ENCODE peak calls at places on chromosomes 5 and 9, in seven cellular contexts. S is HepG2, Z is IMR-90, B is SK-N-SH, J is H1, P is GM12878, E is K562. C is an unnamed sample.

GRCh38 chr9:101631892-101632291 is 37.1 kb upstream of the PPP3R2 start:
- DNase-seq in E (no peak), P (no peak), S (no peak), J (no peak), Z (no peak), B (no peak), C (no peak)

GRCh38 chr5:132394681-132395259 is 25.3 kb downstream of the SLC22A5 start:
- DNase-seq in J (no peak), S (no peak), B (no peak), E (no peak), P (no peak), Z (no peak), C (no peak)

GRCh38 chr9:97504381-97505216 is 3.1 kb downstream of the TMOD1 start:
- DNase-seq in E (peak), B (peak), Z (peak), S (no peak), J (peak), P (no peak), C (no peak)

GRCh38 chr9:108534741-108535140 is 321.0 kb downstream of the ACTL7B start:
- DNase-seq in J (no peak), B (no peak), E (no peak), Z (peak), S (no peak), P (no peak), C (no peak)

GRCh38 chr9:89023788-89024187 is 32.5 kb downstream of the S1PR3 start:
- DNase-seq in J (no peak), S (no peak), P (no peak), B (no peak), E (no peak), Z (peak), C (no peak)

GRCh38 chr5:94313188-94313587 is 305.2 kb downstream of the KIAA0825 start:
- DNase-seq in B (no peak), S (no peak), E (no peak), J (no peak), Z (no peak), P (no peak), C (no peak)

GRCh38 chr9:124219290-124219605 is 38.5 kb upstream of the NEK6 start:
- DNase-seq in E (no peak), P (no peak), Z (no peak), S (no peak), J (no peak), B (no peak), C (no peak)

GRCh38 chr5:132098151-132098594 is 24.6 kb downstream of the CSF2 start:
- DNase-seq in B (no peak), P (peak), J (no peak), E (peak), S (no peak), Z (peak), C (no peak)

GRCh38 chr9:82021198-82021597 is 32.6 kb downstream of the SPATA31D1 start:
- DNase-seq in P (no peak), J (no peak), S (peak), E (no peak), Z (peak), B (no peak), C (peak)

GRCh38 chr9:133928248-133928764 is 63.8 kb downstream of the VAV2 start:
- DNase-seq in B (no peak), S (no peak), J (no peak), E (no peak), P (no peak), Z (no peak), C (no peak)

DNA sequence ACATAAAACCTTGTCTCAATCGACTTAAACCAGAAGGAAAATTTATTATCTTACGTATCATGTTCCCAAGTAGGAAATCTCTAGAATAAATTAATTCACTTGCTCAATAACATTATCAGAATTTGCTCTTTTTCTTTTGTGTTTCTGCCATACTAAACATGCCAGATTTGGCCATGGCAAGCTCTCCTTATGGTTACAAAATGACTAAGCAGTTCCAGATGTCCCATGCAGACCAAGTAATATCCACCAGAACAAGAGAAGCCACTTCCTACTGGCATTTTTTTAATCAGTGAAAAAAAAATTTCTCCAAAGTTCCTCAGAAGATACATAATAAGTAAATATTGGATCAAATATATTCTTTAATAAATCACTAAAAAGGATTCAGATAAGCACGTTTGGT is 25.2 kb upstream of the ADAMTS6 start:
- DNase-seq in J (no peak), E (no peak), Z (peak), P (no peak), S (no peak), B (peak), C (no peak)
- TF ChIP-seq USF2 in J (no peak), E (no peak), Z (no peak), P (no peak), S (no peak), B (no peak), C (no peak)

DNA sequence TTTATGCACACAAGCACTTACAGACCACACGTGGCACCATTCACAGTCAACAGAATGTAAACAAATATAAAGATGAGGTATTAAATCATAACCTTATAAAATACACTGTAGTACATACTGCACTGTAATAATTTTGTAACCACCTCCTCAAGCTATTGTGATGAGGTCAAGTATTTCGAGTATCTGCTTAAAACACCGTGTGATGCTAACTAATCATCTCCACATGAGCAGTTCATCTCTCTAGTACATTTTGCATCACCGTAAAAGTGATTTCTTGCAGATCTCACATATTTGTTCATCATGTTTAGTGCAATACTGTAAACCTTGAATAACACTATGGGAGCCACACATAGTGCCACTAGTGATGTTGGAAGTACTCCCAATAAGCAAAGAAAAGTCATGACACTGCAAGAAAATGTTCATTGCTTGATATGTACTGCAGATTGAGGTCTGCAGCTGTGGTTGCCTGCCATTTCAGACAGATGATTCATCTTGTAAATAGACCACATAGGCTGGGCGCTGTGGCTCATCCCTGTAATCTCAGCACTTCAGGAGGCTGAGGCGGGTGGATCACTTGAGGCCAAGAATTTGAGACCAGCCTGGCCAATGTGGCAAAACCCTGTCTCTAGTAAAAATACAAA is 44.3 kb downstream of the FOXB2 start:
- DNase-seq in B (no peak), E (no peak), J (no peak), P (no peak), S (no peak), Z (peak), C (peak)
- TF ChIP-seq RAD21 in B (no peak), E (no peak), J (no peak), P (no peak), S (no peak), Z (no peak), C (no peak)

GRCh38 chr5:149156435-149157083 is 15.3 kb downstream of the ABLIM3 start:
- DNase-seq in E (no peak), J (no peak), S (no peak), B (no peak), Z (peak), P (no peak), C (no peak)
- TF ChIP-seq USF2 in E (no peak), J (no peak), S (no peak), B (no peak), Z (no peak), P (no peak), C (no peak)

GRCh38 chr5:73039082-73039481 is 81.3 kb upstream of the TMEM171 start:
- DNase-seq in P (no peak), B (no peak), Z (peak), E (peak), S (no peak), J (no peak), C (no peak)
- TF ChIP-seq RAD21 in P (no peak), B (no peak), Z (no peak), E (no peak), S (no peak), J (no peak), C (no peak)

GRCh38 chr9:78122631-78123030 is 91.0 kb upstream of the GNAQ start:
- DNase-seq in J (no peak), S (no peak), Z (no peak), B (no peak), E (no peak), P (no peak), C (no peak)

GRCh38 chr9:78115073-78115472 is 83.5 kb upstream of the GNAQ start:
- DNase-seq in Z (no peak), J (no peak), E (peak), P (no peak), S (peak), B (peak), C (no peak)

GRCh38 chr9:78121488-78121887 is 89.9 kb upstream of the GNAQ start:
- DNase-seq in S (peak), E (peak), Z (peak), P (no peak), J (peak), B (peak), C (peak)

GRCh38 chr9:78114581-78114980 is 83.0 kb upstream of the GNAQ start:
- DNase-seq in E (no peak), S (no peak), Z (no peak), P (no peak), B (no peak), J (no peak), C (no peak)

DNA sequence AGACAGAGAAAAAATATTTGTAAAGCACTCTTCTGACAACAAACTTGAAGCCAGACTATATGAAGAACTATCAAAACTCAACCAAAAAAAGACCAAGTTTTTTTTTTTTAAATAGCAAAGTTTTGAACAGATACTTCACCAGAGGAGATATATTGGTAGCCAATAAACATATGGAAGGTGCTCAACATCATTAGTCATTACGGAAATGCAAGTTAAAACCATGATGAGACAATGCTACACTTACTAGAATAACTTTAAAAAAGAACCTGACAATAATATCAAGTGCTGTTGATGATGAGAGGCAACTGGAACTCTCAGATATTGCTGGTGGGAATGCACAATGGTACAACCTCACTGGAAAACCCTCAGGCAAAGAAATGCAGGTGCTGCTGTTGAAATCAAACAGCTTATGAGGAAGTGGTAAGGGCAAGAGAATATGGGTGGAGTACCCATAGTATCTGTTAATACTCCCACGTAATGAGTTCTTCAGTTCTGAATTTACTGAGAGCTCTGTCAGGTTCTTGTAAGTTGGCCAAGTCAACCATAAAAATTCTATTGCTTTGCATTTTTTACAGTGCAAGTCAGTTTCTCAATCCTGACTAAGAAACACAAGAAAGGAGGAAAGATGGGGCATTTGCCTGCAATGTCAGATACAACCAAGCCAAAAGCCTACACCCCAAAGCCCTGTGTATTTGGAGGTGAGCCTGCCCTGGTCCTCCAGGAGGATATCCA is 87.3 kb upstream of the GNAQ start:
- DNase-seq in P (peak), Z (peak), E (no peak), S (no peak), B (no peak), J (no peak), C (no peak)
- TF ChIP-seq USF2 in P (no peak), Z (no peak), E (no peak), S (no peak), B (no peak), J (no peak), C (no peak)

GRCh38 chr9:69949396-69949795 is 94.3 kb upstream of the MAMDC2 start:
- DNase-seq in J (no peak), B (no peak), E (no peak), S (no peak), Z (peak), P (no peak), C (no peak)

GRCh38 chr9:69946800-69947437 is 96.7 kb upstream of the MAMDC2 start:
- DNase-seq in E (peak), J (no peak), B (no peak), S (peak), P (no peak), Z (peak), C (peak)

GRCh38 chr9:69943146-69943545 is 100.5 kb upstream of the MAMDC2 start:
- DNase-seq in Z (no peak), E (no peak), B (no peak), J (no peak), S (no peak), P (no peak), C (no peak)

GRCh38 chr9:69940668-69941067 is 103.0 kb upstream of the MAMDC2 start:
- DNase-seq in S (no peak), Z (no peak), B (no peak), P (no peak), E (no peak), J (no peak), C (no peak)

DNA sequence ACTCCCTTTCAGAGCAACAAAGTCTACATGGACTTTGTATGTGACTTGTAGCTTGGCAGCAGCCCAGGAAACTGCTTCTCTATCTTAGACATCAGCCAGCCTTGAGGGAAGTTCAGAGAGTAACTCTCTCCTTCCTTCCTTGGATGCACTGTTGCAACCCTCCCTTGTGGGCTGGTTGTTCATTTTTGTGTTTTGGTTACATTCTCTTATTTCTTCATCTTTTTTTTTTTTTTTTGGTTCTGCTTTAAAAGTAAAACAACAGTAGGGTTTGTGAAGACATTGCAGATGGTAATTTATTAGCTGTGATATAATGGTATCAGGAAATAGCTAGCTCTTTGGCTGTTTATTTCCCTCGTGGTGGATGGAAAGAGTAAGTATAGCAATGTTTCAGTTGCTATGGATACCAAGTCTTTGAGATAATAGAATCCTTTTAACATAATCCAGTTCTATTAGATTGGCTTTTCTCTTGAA is 97.9 kb upstream of the MAMDC2 start:
- DNase-seq in S (no peak), Z (peak), J (no peak), E (peak), B (no peak), P (no peak), C (peak)
- TF ChIP-seq RAD21 in S (no peak), Z (no peak), J (no peak), E (no peak), B (no peak), P (no peak), C (no peak)

DNA sequence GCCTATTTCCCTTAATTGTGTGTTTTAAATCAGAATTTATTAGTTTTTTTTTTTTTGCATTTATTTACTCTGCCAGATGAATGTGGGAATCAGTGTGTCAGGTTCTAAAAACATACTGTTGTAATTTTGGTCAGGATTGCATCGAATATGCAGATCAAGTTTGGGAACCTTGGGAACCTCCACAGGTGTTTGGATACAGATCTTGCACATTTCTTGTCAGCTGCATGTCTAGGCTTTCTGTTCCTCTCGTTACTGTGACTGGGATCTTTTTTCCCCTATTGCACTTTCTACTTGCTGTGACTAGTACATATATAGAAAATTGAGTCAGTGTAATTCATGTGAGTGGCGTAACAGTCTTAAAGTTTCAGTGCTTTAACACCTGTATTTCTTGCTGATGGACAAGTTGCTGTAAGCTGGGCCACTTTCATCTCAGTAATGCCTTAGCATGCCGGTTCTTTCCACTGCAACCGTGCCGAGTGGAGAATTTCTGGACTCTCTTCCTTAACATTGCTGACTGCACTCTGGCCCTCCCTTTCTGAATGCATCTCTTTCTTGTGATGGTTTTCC is 112.5 kb downstream of the TENT4A start:
- DNase-seq in E (no peak), P (no peak), S (no peak), Z (no peak), B (no peak), J (peak), C (no peak)
- TF ChIP-seq USF2 in E (no peak), P (no peak), S (no peak), Z (no peak), B (no peak), J (no peak), C (no peak)

DNA sequence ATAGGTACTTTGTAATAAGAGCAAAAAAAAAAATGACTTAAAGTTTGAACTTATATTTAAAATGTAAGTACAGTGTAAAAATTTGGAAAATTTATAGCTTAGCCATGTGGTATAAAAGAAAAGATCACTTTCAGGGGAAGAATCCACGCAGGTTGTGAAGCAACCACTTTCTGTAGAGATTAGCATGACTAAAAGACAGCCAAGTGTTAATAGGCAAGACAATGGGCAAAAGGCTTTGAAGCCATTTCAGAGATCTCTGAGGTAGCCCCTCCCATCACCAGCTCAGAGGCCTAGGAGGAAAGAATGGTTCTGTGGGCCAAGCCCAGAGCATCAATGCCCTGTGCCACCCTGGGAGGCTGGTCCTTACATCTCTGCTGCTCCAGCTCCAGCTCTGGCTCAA is 346.3 kb upstream of the CHD1 start:
- DNase-seq in P (no peak), S (no peak), B (no peak), Z (no peak), J (no peak), E (no peak), C (no peak)
- TF ChIP-seq RAD21 in P (no peak), S (no peak), B (no peak), Z (no peak), J (no peak), E (no peak), C (no peak)

GRCh38 chr9:33815781-33816180 is 1.2 kb upstream of the UBE2R2 start:
- DNase-seq in Z (no peak), S (no peak), P (no peak), B (no peak), J (no peak), E (no peak), C (no peak)

GRCh38 chr9:33814816-33815215 is 2.1 kb upstream of the UBE2R2 start:
- DNase-seq in E (no peak), S (no peak), B (no peak), J (no peak), Z (no peak), P (no peak), C (no peak)

GRCh38 chr9:33816327-33817252 is at the start of gene UBE2R2:
- DNase-seq in E (peak), Z (peak), P (peak), B (peak), J (peak), S (peak), C (peak)

GRCh38 chr9:33817327-33818166 is 587 bp downstream of the UBE2R2 start:
- DNase-seq in Z (peak), P (no peak), J (peak), B (peak), E (peak), S (peak), C (peak)

GRCh38 chr9:33813712-33814641 is 3.0 kb upstream of the UBE2R2 start:
- DNase-seq in P (no peak), B (peak), Z (peak), J (no peak), S (peak), E (peak), C (peak)
- TF ChIP-seq USF2 in P (no peak), B (no peak), Z (peak), J (no peak), S (no peak), E (no peak), C (no peak)

GRCh38 chr5:33299621-33300208 is 141.1 kb upstream of the TARS1 start:
- DNase-seq in S (no peak), J (no peak), B (peak), Z (peak), P (peak), E (no peak), C (peak)
- TF ChIP-seq RAD21 in S (no peak), J (peak), B (peak), Z (peak), P (peak), E (no peak), C (peak)